ENCODE peak calls at places on chromosomes 5 and 9, in ten cellular contexts. Y is heart right ventricle; S is AG09319; A is T-helper 1 cell; B is GM23338; O is fibroblast of the aortic adventitia; T is left colon; G is choroid plexus epithelial cell; K is CD8-positive, alpha-beta T cell; L is hepatic stellate cell. R is an unnamed sample.
A peak's percentile ranks its signal among the peaks of the same experiment; 100 is the strongest.

GRCh38 chr9:127919253-127919815 is 2.5 kb upstream of the ST6GALNAC4 start:
- DNase-seq in B (no peak), A (no peak), S (peak; percentile 97), G (peak; percentile 98), L (peak; percentile 97), K (no peak), T (peak; percentile 90), O (peak; percentile 98), Y (peak; percentile 77), R (peak; percentile 99)

GRCh38 chr9:3972687-3973086 is 327.2 kb downstream of the GLIS3 start:
- DNase-seq in B (no peak), O (no peak), L (no peak), G (no peak), A (no peak), K (no peak), Y (no peak), T (no peak), S (no peak), R (no peak)

GRCh38 chr9:89177021-89177400 is 1.6 kb downstream of the SHC3 start:
- DNase-seq in L (no peak), B (peak; percentile 39), K (no peak), Y (no peak), T (no peak), O (peak; percentile 78), G (peak; percentile 66), A (no peak), S (no peak), R (peak; percentile 47)

GRCh38 chr5:3796736-3797135 is 201.1 kb downstream of the IRX1 start:
- DNase-seq in K (no peak), G (no peak), Y (no peak), O (no peak), L (no peak), T (no peak), B (no peak), S (no peak), A (no peak), R (no peak)

GRCh38 chr9:91534374-91534773 is 110.7 kb upstream of the NFIL3 start:
- DNase-seq in K (no peak), B (no peak), A (no peak), S (no peak), L (no peak), Y (no peak), T (no peak), O (peak; percentile 22), G (peak; percentile 52), R (no peak)

GRCh38 chr5:17316973-17317459 is 99.6 kb downstream of the BASP1 start:
- DNase-seq in A (no peak), L (no peak), O (no peak), Y (no peak), B (no peak), K (no peak), S (peak; percentile 52), G (peak; percentile 87), T (no peak), R (peak; percentile 98)

GRCh38 chr9:26169684-26170083 is 491.4 kb upstream of the TUSC1 start:
- DNase-seq in T (no peak), S (no peak), B (no peak), A (no peak), O (no peak), L (no peak), K (no peak), G (no peak), Y (no peak), R (no peak)

GRCh38 chr9:136625101-136626065 is 37.3 kb upstream of the EGFL7 start:
- DNase-seq in L (peak; percentile 93), O (peak; percentile 33), S (no peak), Y (peak; percentile 93), K (no peak), A (no peak), T (peak; percentile 91), G (peak; percentile 73), B (peak; percentile 57), R (peak; percentile 28)

GRCh38 chr9:95425910-95426551 is 90.7 kb downstream of the PTCH1 start:
- DNase-seq in K (no peak), A (no peak), L (peak; percentile 51), T (peak; percentile 41), B (no peak), G (peak; percentile 25), O (no peak), Y (no peak), S (no peak), R (no peak)

GRCh38 chr9:2502760-2503159 is 118.8 kb upstream of the VLDLR start:
- DNase-seq in G (no peak), S (no peak), K (no peak), L (no peak), T (no peak), B (no peak), O (peak; percentile 51), Y (no peak), A (no peak), R (peak; percentile 20)

GRCh38 chr5:107799306-107799705 is 128.6 kb upstream of the EFNA5 start:
- DNase-seq in T (no peak), B (peak; percentile 43), L (no peak), Y (no peak), S (no peak), A (no peak), G (no peak), O (no peak), K (no peak), R (no peak)

GRCh38 chr9:21788752-21789151 is 13.7 kb upstream of the MTAP start:
- DNase-seq in G (peak; percentile 47), B (no peak), S (no peak), T (no peak), Y (no peak), L (no peak), A (no peak), K (no peak), O (peak; percentile 40), R (no peak)

GRCh38 chr9:108831496-108832178 is 24.1 kb downstream of the ACTL7B start:
- DNase-seq in O (no peak), Y (no peak), K (no peak), T (no peak), B (no peak), G (no peak), S (no peak), A (no peak), L (no peak), R (no peak)

GRCh38 chr5:180720501-180720900 is 19.4 kb downstream of the OR2Y1 start:
- DNase-seq in Y (no peak), K (no peak), S (no peak), O (no peak), B (peak; percentile 28), T (no peak), A (no peak), L (no peak), G (no peak), R (no peak)

GRCh38 chr5:133113331-133114061 is 61.7 kb downstream of the HSPA4 start:
- DNase-seq in Y (no peak), A (no peak), G (peak; percentile 63), S (no peak), K (no peak), L (no peak), B (no peak), T (no peak), O (peak; percentile 44), R (no peak)

GRCh38 chr9:101485873-101486692 is 47.6 kb upstream of the RNF20 start:
- DNase-seq in T (peak; percentile 63), S (no peak), B (peak; percentile 81), A (no peak), K (no peak), G (peak; percentile 42), L (peak; percentile 37), O (peak; percentile 21), Y (peak; percentile 42), R (peak; percentile 37)

GRCh38 chr5:7419846-7420245 is 23.9 kb downstream of the ADCY2 start:
- DNase-seq in K (no peak), O (no peak), Y (no peak), S (no peak), G (no peak), A (no peak), T (no peak), L (no peak), B (peak; percentile 58), R (no peak)

GRCh38 chr5:16867585-16867953 is 68.5 kb downstream of the MYO10 start:
- DNase-seq in K (no peak), S (no peak), L (no peak), T (no peak), G (no peak), O (no peak), A (no peak), Y (no peak), B (no peak), R (no peak)

GRCh38 chr5:141945511-141946024 is 12.4 kb downstream of the PCDH12 start:
- DNase-seq in T (no peak), S (no peak), G (peak; percentile 35), L (peak; percentile 29), K (no peak), Y (peak; percentile 42), O (no peak), B (peak; percentile 54), A (no peak), R (no peak)

GRCh38 chr5:107217721-107218130 is 453.0 kb downstream of the EFNA5 start:
- DNase-seq in T (peak; percentile 28), A (no peak), S (no peak), O (no peak), Y (peak; percentile 64), K (no peak), B (no peak), L (no peak), G (no peak), R (no peak)

GRCh38 chr5:140246378-140247122 is 56.4 kb downstream of the PFDN1 start:
- DNase-seq in B (no peak), S (no peak), L (peak; percentile 75), A (no peak), K (no peak), T (peak; percentile 55), G (peak; percentile 80), Y (peak; percentile 47), O (peak; percentile 71), R (peak; percentile 50)

GRCh38 chr9:7387844-7388243 is 411.7 kb downstream of the DMAC1 start:
- DNase-seq in G (no peak), L (no peak), S (no peak), A (no peak), T (no peak), O (no peak), Y (peak; percentile 11), B (no peak), K (no peak), R (no peak)

GRCh38 chr5:1961304-1961946 is 78.7 kb upstream of the IRX4 start:
- DNase-seq in S (no peak), B (no peak), K (no peak), Y (no peak), A (no peak), T (no peak), L (no peak), O (no peak), G (no peak), R (no peak)

GRCh38 chr9:73611072-73611471 is 459.4 kb downstream of the ANXA1 start:
- DNase-seq in T (no peak), B (no peak), A (no peak), O (no peak), G (no peak), Y (no peak), K (no peak), L (no peak), S (no peak), R (no peak)

GRCh38 chr5:36723921-36724320 is 117.5 kb downstream of the SLC1A3 start:
- DNase-seq in S (no peak), G (peak; percentile 17), O (no peak), L (no peak), B (no peak), T (no peak), Y (no peak), K (no peak), A (no peak), R (no peak)

GRCh38 chr5:77851229-77852067 is 75.3 kb upstream of the TBCA start:
- DNase-seq in S (no peak), K (no peak), L (peak; percentile 52), Y (peak; percentile 27), B (peak; percentile 72), A (no peak), T (no peak), G (peak; percentile 37), O (peak; percentile 16), R (peak; percentile 17)

GRCh38 chr9:109560470-109561132 is 62.5 kb upstream of the PTPN3 start:
- DNase-seq in O (no peak), Y (no peak), L (no peak), B (peak; percentile 74), G (no peak), T (no peak), S (no peak), A (no peak), K (no peak), R (no peak)

GRCh38 chr5:59021286-59021673 is 438.4 kb downstream of the RAB3C start:
- DNase-seq in T (no peak), B (no peak), A (no peak), K (no peak), Y (no peak), G (no peak), O (no peak), S (no peak), L (no peak), R (no peak)

R was measured in fibroblast of gingiva.